ENCODE peak calls at places on chromosome 16, in seven cellular contexts. X is fibroblast of the aortic adventitia; P is stimulated activated CD8-positive, alpha-beta memory T cell treated with anti-CD3 and anti-CD28 coated beads, Interleukin-4, amount 100 ng/mL, for 48 hours; K is T follicular helper cell; M is right atrium auricular region; S is GM19239; Z is KG1. A is an unnamed sample.

GRCh38 chr16:12087901-12088364 is 111.4 kb downstream of the SNX29 start:
- DNase-seq in X (no peak), P (no peak), K (no peak), M (no peak), S (no peak), Z (no peak), A (no peak)

GRCh38 chr16:29714396-29714795 is 31.4 kb downstream of the C16orf54 start:
- DNase-seq in X (no peak), P (no peak), K (no peak), M (no peak), S (no peak), Z (no peak), A (no peak)

GRCh38 chr16:278863-279366 is 1.5 kb upstream of the ARHGDIG start:
- DNase-seq in X (peak), P (peak), K (peak), M (no peak), S (no peak), Z (no peak), A (no peak)

GRCh38 chr16:29815032-29815721 is 775 bp upstream of the PAGR1 start:
- DNase-seq in X (no peak), P (peak), K (no peak), M (no peak), S (no peak), Z (no peak), A (no peak)

GRCh38 chr16:88347656-88348376 is 34.9 kb upstream of the ZNF469 start:
- DNase-seq in X (no peak), P (no peak), K (no peak), M (no peak), S (peak), Z (peak), A (no peak)

GRCh38 chr16:89272631-89273030 is 55.1 kb downstream of the ZNF778 start:
- DNase-seq in X (no peak), P (no peak), K (no peak), M (no peak), S (no peak), Z (no peak), A (no peak)

GRCh38 chr16:28834873-28835863 is 11.0 kb downstream of the TUFM start:
- DNase-seq in X (no peak), P (no peak), K (no peak), M (no peak), S (no peak), Z (no peak), A (no peak)

GRCh38 chr16:69193860-69194259 is 6.9 kb downstream of the SNTB2 start:
- DNase-seq in X (peak), P (no peak), K (no peak), M (no peak), S (no peak), Z (no peak), A (no peak)

GRCh38 chr16:57984443-57985203 is 13.7 kb upstream of the CNGB1 start:
- DNase-seq in X (peak), P (peak), K (peak), M (peak), S (peak), Z (no peak), A (peak)

GRCh38 chr16:89687092-89687940 is 827 bp downstream of the CDK10 start:
- DNase-seq in X (peak), P (peak), K (no peak), M (no peak), S (peak), Z (no peak), A (no peak)

GRCh38 chr16:53071748-53072301 is 17.0 kb downstream of the CHD9 start:
- DNase-seq in X (peak), P (no peak), K (no peak), M (no peak), S (no peak), Z (no peak), A (no peak)

GRCh38 chr16:89081556-89081955 is 12.1 kb upstream of the ACSF3 start:
- DNase-seq in X (no peak), P (no peak), K (no peak), M (no peak), S (no peak), Z (no peak), A (no peak)

GRCh38 chr16:78976212-78976611 is 624.3 kb downstream of the MAF start:
- DNase-seq in X (no peak), P (peak), K (no peak), M (no peak), S (no peak), Z (no peak), A (no peak)

GRCh38 chr16:27770271-27771196 is 220.6 kb downstream of the KATNIP start:
- DNase-seq in X (no peak), P (no peak), K (no peak), M (no peak), S (no peak), Z (no peak), A (no peak)

GRCh38 chr16:69371564-69371963 is 14.2 kb downstream of the TERF2 start:
- DNase-seq in X (no peak), P (peak), K (no peak), M (no peak), S (no peak), Z (no peak), A (no peak)

GRCh38 chr16:28562199-28562598 is 8.5 kb downstream of the SGF29 start:
- DNase-seq in X (no peak), P (no peak), K (no peak), M (no peak), S (no peak), Z (no peak), A (no peak)

GRCh38 chr16:77194295-77195231 is 3.6 kb downstream of the MON1B start:
- DNase-seq in X (no peak), P (no peak), K (no peak), M (no peak), S (no peak), Z (no peak), A (no peak)

GRCh38 chr16:7505495-7505894 is 172.8 kb downstream of the RBFOX1 start:
- DNase-seq in X (no peak), P (no peak), K (no peak), M (no peak), S (no peak), Z (no peak), A (no peak)

GRCh38 chr16:84460406-84461028 is 43.9 kb downstream of the MEAK7 start:
- DNase-seq in X (no peak), P (no peak), K (no peak), M (no peak), S (no peak), Z (no peak), A (no peak)

GRCh38 chr16:77840093-77840492 is 51.7 kb downstream of the VAT1L start:
- DNase-seq in X (no peak), P (no peak), K (no peak), M (no peak), S (no peak), Z (no peak), A (no peak)

GRCh38 chr16:9817586-9817985 is 364.6 kb downstream of the GRIN2A start:
- DNase-seq in X (no peak), P (no peak), K (no peak), M (no peak), S (no peak), Z (no peak), A (no peak)

GRCh38 chr16:22670044-22670536 is 143.9 kb upstream of the HS3ST2 start:
- DNase-seq in X (peak), P (no peak), K (no peak), M (peak), S (no peak), Z (no peak), A (no peak)

GRCh38 chr16:57482845-57483545 is 3.3 kb downstream of the DOK4 start:
- DNase-seq in X (no peak), P (no peak), K (no peak), M (no peak), S (no peak), Z (no peak), A (no peak)

GRCh38 chr16:88570691-88571092 is 489 bp downstream of the ZC3H18 start:
- DNase-seq in X (no peak), P (peak), K (peak), M (no peak), S (no peak), Z (no peak), A (peak)

GRCh38 chr16:6913535-6913934 is 419.1 kb upstream of the RBFOX1 start:
- DNase-seq in X (no peak), P (no peak), K (no peak), M (no peak), S (no peak), Z (no peak), A (no peak)

GRCh38 chr16:79902351-79902750 is 301.8 kb upstream of the MAF start:
- DNase-seq in X (no peak), P (no peak), K (no peak), M (no peak), S (no peak), Z (no peak), A (no peak)

GRCh38 chr16:69017036-69017783 is 88.2 kb upstream of the HAS3 start:
- DNase-seq in X (peak), P (no peak), K (no peak), M (no peak), S (no peak), Z (no peak), A (no peak)

GRCh38 chr16:72932050-72932449 is 115.9 kb downstream of the ZFHX3 start:
- DNase-seq in X (no peak), P (no peak), K (no peak), M (no peak), S (no peak), Z (no peak), A (no peak)

GRCh38 chr16:4501071-4501478 is 24.9 kb downstream of the HMOX2 start:
- DNase-seq in X (peak), P (no peak), K (no peak), M (no peak), S (no peak), Z (no peak), A (no peak)

GRCh38 chr16:88971371-88972097 is 5.5 kb downstream of the CBFA2T3 start:
- DNase-seq in X (no peak), P (no peak), K (no peak), M (no peak), S (no peak), Z (no peak), A (no peak)

GRCh38 chr16:67391424-67392300 is 1.6 kb downstream of the TPPP3 start:
- DNase-seq in X (no peak), P (no peak), K (no peak), M (no peak), S (no peak), Z (no peak), A (no peak)